ENCODE peak calls at places on chromosomes 3 and 15, in four cellular contexts. One of them, this sample, is unnamed.
A peak's percentile ranks its signal among the peaks of the same experiment; 100 is the strongest.

GRCh38 chr3:150564243-150564642 is 17.7 kb downstream of the EIF2A start:
- DNase-seq in A549: no peak
- DNase-seq in stomach: no peak
- DNase-seq in body of pancreas: no peak
- DNase-seq in this sample: no peak

GRCh38 chr15:39181901-39182300 is 399.0 kb upstream of the THBS1 start:
- DNase-seq in stomach: no peak
- DNase-seq in body of pancreas: no peak
- DNase-seq in A549: peak; percentile 71
- DNase-seq in this sample: no peak

GRCh38 chr3:27544372-27544865 is 60.2 kb upstream of the SLC4A7 start:
- DNase-seq in stomach: no peak
- DNase-seq in A549: no peak
- DNase-seq in body of pancreas: no peak
- DNase-seq in this sample: no peak

GRCh38 chr3:130854208-130854864 is 39.5 kb upstream of the ATP2C1 start:
- DNase-seq in body of pancreas: no peak
- DNase-seq in A549: no peak
- DNase-seq in stomach: no peak
- DNase-seq in this sample: no peak

GRCh38 chr15:50077655-50078054 is 41.4 kb downstream of the ATP8B4 start:
- DNase-seq in stomach: no peak
- DNase-seq in body of pancreas: no peak
- DNase-seq in A549: no peak
- DNase-seq in this sample: no peak

GRCh38 chr3:31960793-31961431 is 20.1 kb downstream of the OSBPL10 start:
- DNase-seq in body of pancreas: no peak
- DNase-seq in stomach: no peak
- DNase-seq in A549: peak; percentile 76
- DNase-seq in this sample: no peak

GRCh38 chr15:88258021-88258641 is 1.6 kb upstream of the NTRK3 start:
- DNase-seq in body of pancreas: peak; percentile 51
- DNase-seq in stomach: no peak
- DNase-seq in A549: peak; percentile 79
- DNase-seq in this sample: no peak

GRCh38 chr15:49747340-49747739 is 126.5 kb downstream of the DTWD1 start:
- DNase-seq in body of pancreas: no peak
- DNase-seq in stomach: no peak
- DNase-seq in A549: no peak
- DNase-seq in this sample: no peak

GRCh38 chr3:48474619-48475018 is 28.1 kb downstream of the ATRIP start:
- DNase-seq in body of pancreas: no peak
- DNase-seq in stomach: no peak
- DNase-seq in A549: no peak
- DNase-seq in this sample: no peak

GRCh38 chr3:76107935-76108570 is 322.7 kb upstream of the ZNF717 start:
- DNase-seq in stomach: no peak
- DNase-seq in body of pancreas: no peak
- DNase-seq in A549: peak; percentile 16
- DNase-seq in this sample: peak; percentile 5

GRCh38 chr15:34355241-34355640 is 11.8 kb downstream of the LPCAT4 start:
- DNase-seq in stomach: no peak
- DNase-seq in body of pancreas: no peak
- DNase-seq in A549: no peak
- DNase-seq in this sample: no peak

GRCh38 chr3:116288480-116288879 is 156.8 kb downstream of the LSAMP start:
- DNase-seq in body of pancreas: no peak
- DNase-seq in stomach: no peak
- DNase-seq in A549: no peak
- DNase-seq in this sample: no peak

GRCh38 chr15:64742385-64742784 is 33.0 kb downstream of the RBPMS2 start:
- DNase-seq in body of pancreas: no peak
- DNase-seq in stomach: no peak
- DNase-seq in A549: no peak
- DNase-seq in this sample: no peak

GRCh38 chr3:123586131-123586530 is 1.3 kb upstream of the HACD2 start:
- DNase-seq in body of pancreas: peak; percentile 43
- DNase-seq in stomach: peak; percentile 40
- DNase-seq in A549: peak; percentile 80
- DNase-seq in this sample: no peak

GRCh38 chr15:101121511-101122090 is 130.2 kb downstream of the CHSY1 start:
- DNase-seq in stomach: peak; percentile 73
- DNase-seq in body of pancreas: peak; percentile 51
- DNase-seq in A549: no peak
- DNase-seq in this sample: no peak

GRCh38 chr3:113051827-113052226 is 61.0 kb downstream of the GTPBP8 start:
- DNase-seq in stomach: no peak
- DNase-seq in A549: no peak
- DNase-seq in body of pancreas: no peak
- DNase-seq in this sample: no peak

GRCh38 chr3:147422934-147423599 is 13.9 kb downstream of the ZIC1 start:
- DNase-seq in A549: no peak
- DNase-seq in body of pancreas: no peak
- DNase-seq in stomach: no peak
- DNase-seq in this sample: no peak

GRCh38 chr3:99505200-99505599 is 133.2 kb upstream of the COL8A1 start:
- DNase-seq in A549: no peak
- DNase-seq in body of pancreas: no peak
- DNase-seq in stomach: no peak
- DNase-seq in this sample: no peak

GRCh38 chr3:99504258-99504657 is 134.1 kb upstream of the COL8A1 start:
- DNase-seq in body of pancreas: no peak
- DNase-seq in stomach: no peak
- DNase-seq in A549: peak; percentile 2
- DNase-seq in this sample: no peak

GRCh38 chr3:99502871-99503270 is 135.5 kb upstream of the COL8A1 start:
- DNase-seq in A549: no peak
- DNase-seq in stomach: no peak
- DNase-seq in body of pancreas: no peak
- DNase-seq in this sample: no peak

GRCh38 chr3:99503350-99503749 is 135.0 kb upstream of the COL8A1 start:
- DNase-seq in body of pancreas: no peak
- DNase-seq in stomach: no peak
- DNase-seq in A549: no peak
- DNase-seq in this sample: no peak

DNA sequence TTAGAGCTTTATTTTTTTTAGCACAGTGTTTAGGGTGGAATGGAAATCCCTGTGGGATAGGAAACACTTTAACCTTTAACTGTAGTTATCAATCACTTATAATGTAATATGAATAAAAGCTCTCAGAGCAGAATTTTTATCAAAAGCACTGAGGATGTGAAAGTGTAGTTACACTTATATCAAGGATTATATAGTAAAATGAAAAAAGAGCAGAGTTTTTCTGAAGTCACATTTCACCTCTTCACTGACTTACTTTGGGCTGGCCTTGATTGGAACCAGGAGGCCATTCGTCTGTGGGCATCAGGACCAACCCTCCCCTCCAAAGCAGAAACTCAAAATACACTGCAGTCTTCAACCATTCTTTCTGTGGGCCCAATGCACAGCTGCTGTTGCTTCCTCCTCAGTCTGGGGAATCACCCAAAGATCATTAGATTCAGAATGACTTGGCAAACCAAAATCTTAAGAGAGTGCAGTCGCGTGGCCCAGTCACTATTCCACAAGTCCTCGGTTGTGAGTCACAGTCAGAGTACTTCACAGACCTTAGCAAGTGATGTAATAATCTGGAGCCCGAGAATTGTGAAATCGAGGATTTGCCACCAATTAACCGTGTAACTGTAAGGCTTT is 132.6 kb upstream of the COL8A1 start:
- DNase-seq in body of pancreas: peak; percentile 18
- DNase-seq in A549: peak; percentile 46
- DNase-seq in stomach: no peak
- DNase-seq in this sample: peak; percentile 33
- TF ChIP-seq POLR2A in body of pancreas: no peak
- TF ChIP-seq POLR2A in A549: no peak
- TF ChIP-seq POLR2A in stomach: no peak
- TF ChIP-seq POLR2A in this sample: no peak

DNA sequence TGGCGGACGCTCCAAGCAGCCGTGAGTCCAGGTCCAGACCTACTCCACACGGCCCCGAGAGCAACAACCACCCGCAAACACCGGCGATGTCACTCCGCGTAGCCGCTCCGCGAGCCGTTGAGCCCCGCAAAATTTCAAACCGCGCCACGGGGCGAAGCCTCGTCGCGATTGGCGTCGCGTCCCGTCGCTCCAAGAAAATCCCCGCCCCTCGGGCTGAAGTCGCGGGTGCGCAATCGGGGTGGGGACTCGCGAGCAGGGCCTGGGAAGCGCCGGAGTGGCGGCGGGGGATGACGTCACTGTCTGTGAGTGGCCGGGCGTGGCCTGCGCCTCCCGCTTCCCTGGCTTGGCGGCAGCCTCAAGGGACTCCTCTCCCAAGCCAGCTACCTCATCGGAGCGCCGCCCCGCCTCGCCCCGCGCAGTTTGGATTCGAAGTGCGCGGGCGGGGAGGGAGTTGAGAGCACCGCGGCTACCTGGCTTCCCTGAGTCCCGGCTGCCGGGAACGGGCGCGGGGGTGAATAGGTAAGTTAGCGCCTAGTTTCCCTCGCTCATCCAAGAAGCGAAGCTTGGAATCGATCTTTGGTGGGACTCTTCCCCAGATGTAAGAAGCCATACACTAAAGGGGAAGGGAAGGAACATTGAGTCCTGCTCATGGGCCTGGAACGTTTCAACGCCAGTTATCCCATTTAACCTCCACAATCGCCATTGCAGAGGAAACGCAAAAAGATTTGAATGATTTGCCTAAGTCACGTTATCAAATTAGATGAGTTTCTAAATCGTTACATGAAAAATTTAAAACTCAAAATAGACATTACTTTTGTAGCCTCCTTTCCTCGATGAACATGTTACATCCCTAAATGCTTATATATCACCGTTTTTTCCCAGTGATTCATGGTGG is at the start of gene PRC1:
- DNase-seq in body of pancreas: peak; percentile 99
- DNase-seq in A549: peak; percentile 99
- DNase-seq in stomach: peak; percentile 99
- DNase-seq in this sample: peak; percentile 93
- TF ChIP-seq POLR2A in body of pancreas: peak; percentile 80
- TF ChIP-seq POLR2A in A549: peak; percentile 74
- TF ChIP-seq POLR2A in stomach: no peak
- TF ChIP-seq POLR2A in this sample: peak; percentile 82

GRCh38 chr3:156680243-156680930 is 6.0 kb downstream of the TIPARP start:
- DNase-seq in body of pancreas: no peak
- DNase-seq in stomach: no peak
- DNase-seq in A549: no peak
- DNase-seq in this sample: no peak
- TF ChIP-seq POLR2A in body of pancreas: no peak
- TF ChIP-seq POLR2A in stomach: no peak
- TF ChIP-seq POLR2A in A549: no peak
- TF ChIP-seq POLR2A in this sample: no peak

GRCh38 chr3:97256060-97256459 is 441.7 kb downstream of the EPHA6 start:
- DNase-seq in body of pancreas: no peak
- DNase-seq in A549: no peak
- DNase-seq in stomach: no peak
- DNase-seq in this sample: no peak
- TF ChIP-seq POLR2A in body of pancreas: no peak
- TF ChIP-seq POLR2A in A549: no peak
- TF ChIP-seq POLR2A in stomach: no peak
- TF ChIP-seq POLR2A in this sample: no peak

DNA sequence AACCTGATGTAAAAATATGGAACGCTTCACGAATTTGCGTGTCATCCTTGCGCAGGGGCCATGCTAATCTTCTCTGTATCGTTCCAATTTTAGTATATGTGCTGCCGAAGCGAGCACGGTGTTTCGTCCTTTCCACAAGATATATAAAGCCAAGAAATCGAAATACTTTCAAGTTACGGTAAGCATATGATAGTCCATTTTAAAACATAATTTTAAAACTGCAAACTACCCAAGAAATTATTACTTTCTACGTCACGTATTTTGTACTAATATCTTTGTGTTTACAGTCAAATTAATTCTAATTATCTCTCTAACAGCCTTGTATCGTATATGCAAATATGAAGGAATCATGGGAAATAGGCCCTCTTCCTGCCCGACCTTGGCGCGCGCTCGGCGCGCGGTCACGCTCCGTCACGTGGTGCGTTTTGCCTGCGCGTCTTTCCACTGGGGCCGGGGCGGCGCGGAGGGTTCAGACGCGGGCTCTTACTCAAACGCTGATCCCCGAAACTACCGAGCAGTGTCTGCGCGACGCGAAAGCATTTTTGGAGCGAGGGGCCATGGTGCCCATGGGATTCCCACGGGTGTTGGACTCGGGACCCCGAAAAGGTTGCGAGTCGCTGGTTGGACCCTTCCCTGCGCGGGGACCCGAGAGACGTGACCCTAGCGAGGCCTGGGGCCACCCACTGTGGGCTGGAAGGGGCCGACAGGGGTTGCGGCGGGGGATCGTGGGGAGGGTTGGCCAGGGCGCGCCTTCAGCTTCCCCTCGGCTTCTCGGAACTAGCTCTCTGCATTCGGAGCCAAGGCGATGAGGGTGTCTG is at the start of gene RNU6-1:
- DNase-seq in body of pancreas: peak; percentile 93
- DNase-seq in stomach: peak; percentile 95
- DNase-seq in A549: peak; percentile 95
- DNase-seq in this sample: peak; percentile 68
- TF ChIP-seq POLR2A in body of pancreas: peak; percentile 89
- TF ChIP-seq POLR2A in stomach: no peak
- TF ChIP-seq POLR2A in A549: peak; percentile 83
- TF ChIP-seq POLR2A in this sample: peak; percentile 80

DNA sequence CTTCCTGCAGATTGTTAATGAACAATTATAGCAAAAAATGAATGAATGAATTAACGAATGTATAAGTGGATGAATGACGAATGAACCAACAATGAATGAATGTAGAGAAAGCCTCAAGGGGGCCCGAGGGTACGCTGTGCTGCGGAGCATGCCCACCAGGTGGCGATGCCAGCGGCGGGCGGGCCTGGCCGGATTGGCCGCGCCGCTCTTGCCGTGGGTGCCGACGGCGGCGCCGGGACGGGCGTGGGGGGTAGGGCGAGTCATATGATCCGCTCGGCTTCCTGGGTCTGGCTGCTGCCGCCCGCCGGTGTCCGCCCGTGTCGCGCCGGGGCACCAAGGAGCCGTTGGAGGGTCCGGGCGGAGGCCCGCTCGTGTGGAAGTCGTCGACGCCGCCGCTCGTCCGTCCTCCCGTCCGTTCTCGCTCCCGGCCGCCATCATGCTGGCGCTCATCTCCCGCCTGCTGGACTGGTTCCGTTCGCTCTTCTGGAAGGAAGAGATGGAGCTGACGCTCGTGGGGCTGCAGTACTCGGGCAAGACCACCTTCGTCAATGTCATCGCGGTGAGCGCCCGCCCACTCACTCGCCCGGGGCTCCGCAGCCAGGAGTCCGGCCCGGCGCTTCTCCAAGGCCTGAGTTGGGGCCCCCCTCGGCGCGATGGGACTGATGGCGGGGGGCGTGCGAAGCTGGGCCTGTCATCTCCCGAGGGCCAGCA is at the start of gene ARL8B:
- DNase-seq in A549: peak; percentile 89
- DNase-seq in stomach: peak; percentile 92
- DNase-seq in body of pancreas: peak; percentile 88
- DNase-seq in this sample: peak; percentile 74
- TF ChIP-seq POLR2A in A549: peak; percentile 78
- TF ChIP-seq POLR2A in stomach: no peak
- TF ChIP-seq POLR2A in body of pancreas: peak; percentile 88
- TF ChIP-seq POLR2A in this sample: peak; percentile 77